ENCODE peak calls at places on chromosomes 16 and 17, in four cellular contexts. F is K562, L is HepG2, K is GM12878. W is an unnamed sample.

GRCh38 chr16:79001156-79001997 is 599.2 kb downstream of the MAF start:
- DNase-seq in F (no peak), L (no peak), K (no peak), W (peak)

GRCh38 chr16:66580605-66581209 is 1.4 kb downstream of the CMTM2 start:
- DNase-seq in F (no peak), L (peak), K (no peak), W (no peak)

GRCh38 chr17:63911657-63912100 is 621 bp upstream of the CSHL1 start:
- DNase-seq in F (peak), L (no peak), K (no peak), W (peak)

GRCh38 chr17:57962441-57963148 is 7.4 kb upstream of the CUEDC1 start:
- DNase-seq in F (no peak), L (no peak), K (no peak), W (no peak)

GRCh38 chr17:14833201-14833773 is 431.8 kb downstream of the PMP22 start:
- DNase-seq in F (no peak), L (no peak), K (no peak), W (no peak)

GRCh38 chr17:80872999-80873951 is 118.4 kb upstream of the CHMP6 start:
- DNase-seq in F (no peak), L (no peak), K (no peak), W (peak)

GRCh38 chr16:11665071-11665491 is 3.2 kb upstream of the SNN start:
- DNase-seq in F (no peak), L (no peak), K (no peak), W (peak)

GRCh38 chr17:41544497-41544896 is 16.4 kb upstream of the KRT19 start:
- DNase-seq in F (no peak), L (peak), K (no peak), W (no peak)

GRCh38 chr17:31740611-31741082 is 118.4 kb downstream of the COPRS start:
- DNase-seq in F (no peak), L (no peak), K (no peak), W (no peak)

GRCh38 chr17:21001813-21002221 is 41.0 kb downstream of the USP22 start:
- DNase-seq in F (no peak), L (no peak), K (no peak), W (no peak)

GRCh38 chr17:50318551-50319310 is 27.2 kb upstream of the XYLT2 start:
- DNase-seq in F (peak), L (no peak), K (no peak), W (no peak)

GRCh38 chr17:46795379-46795952 is 23.0 kb downstream of the WNT3 start:
- DNase-seq in F (peak), L (peak), K (no peak), W (no peak)

GRCh38 chr17:81158688-81159590 is 6.4 kb upstream of the PVALEF start:
- DNase-seq in F (no peak), L (no peak), K (no peak), W (no peak)

GRCh38 chr17:48704521-48704920 is 17.8 kb downstream of the PRAC1 start:
- DNase-seq in F (peak), L (no peak), K (no peak), W (no peak)

GRCh38 chr16:89547291-89547690 is 13.2 kb upstream of the RPL13 start:
- DNase-seq in F (no peak), L (no peak), K (no peak), W (no peak)

GRCh38 chr17:2282297-2282873 is 21.2 kb downstream of the SMG6 start:
- DNase-seq in F (peak), L (peak), K (no peak), W (no peak)

GRCh38 chr16:19502395-19503131 is 19.3 kb downstream of the GDE1 start:
- DNase-seq in F (peak), L (peak), K (no peak), W (peak)

GRCh38 chr17:40518401-40519088 is 17.1 kb upstream of the TNS4 start:
- DNase-seq in F (no peak), L (no peak), K (no peak), W (no peak)

GRCh38 chr17:38584350-38584925 is 21.3 kb downstream of the SRCIN1 start:
- DNase-seq in F (peak), L (peak), K (no peak), W (peak)

GRCh38 chr16:82194076-82194475 is 24.1 kb upstream of the MPHOSPH6 start:
- DNase-seq in F (no peak), L (no peak), K (no peak), W (no peak)

GRCh38 chr16:15502041-15502725 is 67.8 kb downstream of the BMERB1 start:
- DNase-seq in F (peak), L (peak), K (no peak), W (no peak)

GRCh38 chr17:61689610-61690180 is 98.7 kb upstream of the NACA2 start:
- DNase-seq in F (no peak), L (no peak), K (no peak), W (no peak)

GRCh38 chr16:61897657-61898056 is 138.6 kb downstream of the CDH8 start:
- DNase-seq in F (no peak), L (no peak), K (no peak), W (no peak)

GRCh38 chr17:70552982-70553334 is 383.6 kb downstream of the KCNJ2 start:
- DNase-seq in F (no peak), L (no peak), K (no peak), W (no peak)

GRCh38 chr16:68739964-68740627 is 3.0 kb downstream of the CDH1 start:
- DNase-seq in F (no peak), L (peak), K (no peak), W (no peak)

GRCh38 chr17:34378664-34379101 is 15.7 kb upstream of the CCL1 start:
- DNase-seq in F (no peak), L (no peak), K (peak), W (no peak)

GRCh38 chr17:46736100-46736499 is 82.4 kb downstream of the WNT3 start:
- DNase-seq in F (no peak), L (no peak), K (peak), W (no peak)

GRCh38 chr17:1487939-1488825 is 4.3 kb downstream of the MYO1C start:
- DNase-seq in F (peak), L (peak), K (no peak), W (peak)

GRCh38 chr17:83057793-83058477 is 21.5 kb upstream of the METRNL start:
- DNase-seq in F (no peak), L (no peak), K (no peak), W (no peak)

GRCh38 chr17:307741-308507 is 44.7 kb downstream of the RPH3AL start:
- DNase-seq in F (no peak), L (no peak), K (no peak), W (no peak)

GRCh38 chr17:15930426-15930825 is 14.5 kb upstream of the ADORA2B start:
- DNase-seq in F (no peak), L (no peak), K (no peak), W (no peak)

GRCh38 chr17:2058521-2059124 is 3.7 kb downstream of the HIC1 start:
- DNase-seq in F (no peak), L (no peak), K (no peak), W (peak)

GRCh38 chr16:85750827-85751641 is at the start of gene C16orf74:
- DNase-seq in F (peak), L (no peak), K (no peak), W (peak)

GRCh38 chr16:68081796-68082567 is 3.2 kb upstream of the NFATC3 start:
- DNase-seq in F (no peak), L (no peak), K (no peak), W (no peak)

GRCh38 chr17:60559659-60559994 is 33.6 kb upstream of the APPBP2 start:
- DNase-seq in F (no peak), L (no peak), K (no peak), W (no peak)

GRCh38 chr17:60560860-60561257 is 34.8 kb upstream of the APPBP2 start:
- DNase-seq in F (no peak), L (peak), K (no peak), W (no peak)

GRCh38 chr17:60555786-60556185 is 29.7 kb upstream of the APPBP2 start:
- DNase-seq in F (no peak), L (no peak), K (no peak), W (no peak)

GRCh38 chr17:60559995-60560859 is 34.2 kb upstream of the APPBP2 start:
- DNase-seq in F (no peak), L (peak), K (no peak), W (no peak)

GRCh38 chr17:60557805-60558204 is 31.8 kb upstream of the APPBP2 start:
- DNase-seq in F (no peak), L (peak), K (no peak), W (no peak)
- TF ChIP-seq CREM in F (no peak), L (no peak), K (no peak), W (no peak)

DNA sequence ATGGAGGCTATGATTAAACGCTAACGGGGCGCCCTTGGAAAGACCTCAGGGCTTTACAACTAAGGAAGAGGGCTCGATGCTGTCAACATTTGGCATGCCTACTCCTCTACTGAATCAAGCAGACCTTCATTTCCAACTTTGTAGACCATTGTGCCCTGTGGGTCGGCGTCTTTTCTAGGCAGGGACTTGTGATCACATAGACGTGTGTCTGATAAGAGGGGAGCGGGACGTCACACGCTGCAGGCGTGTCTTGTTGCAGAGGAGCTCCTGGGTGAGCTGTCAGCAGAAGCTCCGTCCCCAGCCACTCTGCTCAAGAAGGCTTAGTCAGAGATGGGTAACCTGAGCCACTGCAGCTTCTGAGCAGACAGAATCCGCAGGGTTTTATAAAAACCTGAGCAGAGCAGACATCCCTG is 2.8 kb downstream of the MAPK8IP3 start:
- DNase-seq in F (peak), L (no peak), K (no peak), W (no peak)
- TF ChIP-seq CBFB in F (peak), L (no peak), K (no peak), W (no peak)

DNA sequence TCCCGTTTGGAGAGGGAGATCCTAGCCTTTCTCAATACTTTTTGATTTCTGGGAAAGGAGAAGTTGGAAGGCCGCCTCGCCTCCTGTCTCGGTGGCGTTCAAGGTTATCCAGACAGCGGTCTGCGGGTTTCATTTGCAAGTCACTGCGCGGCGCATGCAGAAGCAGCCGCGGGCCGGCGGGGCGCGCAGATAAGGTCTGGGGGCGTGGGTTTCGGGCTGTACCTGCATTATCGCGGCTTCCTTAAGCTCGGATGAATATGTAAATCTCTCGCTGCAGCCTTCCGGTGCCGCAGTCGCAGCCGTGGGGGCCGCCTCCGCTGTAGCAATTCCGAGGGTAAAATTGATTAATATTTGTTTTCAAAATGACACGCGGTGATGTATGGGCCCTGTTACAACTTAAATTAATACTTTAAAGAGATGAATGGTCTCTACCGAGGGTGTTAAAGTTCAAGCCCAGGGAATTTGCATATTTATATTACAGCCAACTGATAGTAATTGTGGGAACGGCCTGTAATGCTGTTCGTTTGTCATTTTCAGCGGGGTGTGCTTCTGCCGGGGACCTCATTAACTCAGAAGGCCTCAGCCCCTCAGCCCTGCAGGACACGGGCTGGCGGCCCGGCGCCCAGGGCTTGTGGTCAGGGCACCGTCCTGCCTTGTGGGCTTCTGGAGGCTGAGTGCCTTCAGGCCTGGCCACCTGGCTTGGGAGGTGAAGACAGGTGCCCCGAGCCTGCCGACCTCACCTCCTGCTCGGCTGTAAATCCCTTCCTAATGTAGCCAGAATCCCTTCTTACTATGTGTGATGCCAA is 99.4 kb downstream of the CYLD start:
- DNase-seq in F (peak), L (no peak), K (no peak), W (peak)
- TF ChIP-seq CREM in F (peak), L (no peak), K (no peak), W (no peak)

GRCh38 chr17:54948380-54948779 is 20.1 kb downstream of the COX11 start:
- DNase-seq in F (peak), L (peak), K (no peak), W (no peak)
- TF ChIP-seq CBFB in F (no peak), L (no peak), K (no peak), W (no peak)

GRCh38 chr17:77313831-77314230 is 173.1 kb downstream of the SEC14L1 start:
- DNase-seq in F (no peak), L (no peak), K (no peak), W (no peak)

GRCh38 chr17:77311371-77311981 is 170.7 kb downstream of the SEC14L1 start:
- DNase-seq in F (no peak), L (no peak), K (no peak), W (no peak)

GRCh38 chr17:77312061-77312684 is 171.4 kb downstream of the SEC14L1 start:
- DNase-seq in F (no peak), L (no peak), K (no peak), W (no peak)

GRCh38 chr17:77314601-77315000 is 173.8 kb downstream of the SEC14L1 start:
- DNase-seq in F (no peak), L (no peak), K (no peak), W (no peak)

DNA sequence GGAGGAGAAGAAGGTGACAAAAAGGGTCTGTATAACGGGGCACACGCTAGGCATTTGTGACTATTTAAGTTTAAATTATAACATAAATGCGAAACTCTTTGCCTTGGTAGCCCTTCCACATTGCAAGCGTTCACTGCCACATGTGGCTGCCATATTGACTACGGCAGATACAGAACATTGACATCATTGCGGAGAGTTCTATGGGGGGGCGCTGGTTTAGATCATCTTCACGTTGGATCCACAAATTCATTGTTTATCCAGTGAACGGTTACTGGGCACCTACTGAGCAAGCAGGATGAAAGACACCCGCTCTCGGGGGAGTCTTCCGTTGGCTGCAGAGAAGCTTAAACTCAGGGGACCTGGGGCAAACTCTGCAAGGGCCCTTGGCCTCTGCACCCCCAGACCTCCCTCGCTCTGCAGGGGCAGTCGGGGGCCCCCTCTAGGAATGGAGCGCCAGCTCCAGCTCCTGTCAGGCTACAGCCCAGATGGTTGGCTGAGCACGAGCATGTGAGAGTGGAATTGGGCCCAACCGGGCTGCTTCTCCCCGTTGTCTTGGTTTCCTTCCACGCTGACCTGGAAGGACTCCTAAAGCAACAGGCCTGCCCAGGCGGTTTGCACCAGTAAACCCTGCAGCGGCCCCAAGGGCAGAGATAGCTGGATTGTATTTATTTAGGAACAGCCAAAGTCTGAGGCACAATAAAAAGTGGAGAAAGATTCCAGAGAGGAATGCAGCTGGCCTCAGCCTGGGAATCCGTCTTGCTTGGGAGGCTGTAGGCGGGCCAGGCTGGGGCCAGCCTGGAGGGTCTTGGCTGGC is 172.2 kb downstream of the SEC14L1 start:
- DNase-seq in F (no peak), L (peak), K (no peak), W (no peak)
- TF ChIP-seq CREM in F (no peak), L (no peak), K (no peak), W (no peak)

GRCh38 chr17:75542728-75543336 is 17.3 kb downstream of the LLGL2 start:
- DNase-seq in F (no peak), L (no peak), K (no peak), W (no peak)
- TF ChIP-seq CBFB in F (no peak), L (no peak), K (no peak), W (no peak)

GRCh38 chr17:7562208-7562605 is 488 bp downstream of the SENP3 start:
- DNase-seq in F (no peak), L (no peak), K (no peak), W (no peak)
- TF ChIP-seq CREM in F (no peak), L (no peak), K (no peak), W (no peak)

DNA sequence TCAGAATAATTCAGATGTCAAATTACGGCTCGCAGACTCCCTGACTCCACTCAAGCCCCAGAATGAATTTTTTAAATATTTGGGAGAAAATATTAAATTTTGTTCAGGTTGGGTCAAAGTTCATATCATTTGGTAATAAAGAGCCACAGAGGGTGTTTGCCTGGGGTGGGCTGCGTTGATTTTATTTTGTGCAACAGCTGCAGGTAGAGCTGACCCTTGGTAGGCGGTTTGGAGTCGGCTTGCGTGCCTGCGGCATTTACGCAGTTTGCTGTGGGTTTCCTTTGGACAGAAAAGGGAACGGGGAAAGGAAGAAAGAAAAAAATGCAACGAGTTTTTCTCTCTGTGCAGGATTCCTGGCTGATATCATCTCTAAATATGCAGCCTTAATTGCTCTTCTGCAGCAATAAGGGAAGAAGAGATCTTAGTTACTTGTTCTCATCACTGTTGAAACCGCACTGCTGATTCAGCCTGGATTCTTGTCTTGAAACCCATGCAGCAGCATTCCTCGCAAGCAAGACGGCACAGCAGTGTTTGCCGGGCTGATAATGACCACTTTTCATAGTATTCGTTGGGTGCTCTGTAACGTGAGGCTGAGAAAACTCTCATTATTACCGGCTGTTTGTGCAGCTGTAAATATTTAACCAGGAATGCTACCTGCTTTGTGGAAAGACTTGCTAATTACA is 114.6 kb downstream of the IRX3 start:
- DNase-seq in F (no peak), L (peak), K (no peak), W (no peak)
- TF ChIP-seq CBFB in F (no peak), L (no peak), K (no peak), W (no peak)

GRCh38 chr16:1773703-1774455 is 945 bp upstream of the MRPS34 start:
- DNase-seq in F (no peak), L (no peak), K (no peak), W (no peak)
- TF ChIP-seq CREM in F (no peak), L (no peak), K (no peak), W (no peak)

GRCh38 chr16:57331355-57331754 is 27.2 kb upstream of the CCL22 start:
- DNase-seq in F (no peak), L (no peak), K (no peak), W (no peak)
- TF ChIP-seq CBFB in F (no peak), L (no peak), K (no peak), W (no peak)